ENCODE peak calls at places on chromosome 9, in ten cellular contexts. One of them, this sample, is unnamed.
A peak's percentile ranks its signal among the peaks of the same experiment; 100 is the strongest.

GRCh38 chr9:123375725-123376132 is 19.7 kb downstream of the CRB2 start:
- DNase-seq in GM23338: no peak
- DNase-seq in AG09309: no peak
- DNase-seq in endodermal cell: no peak
- DNase-seq in transverse colon: peak; percentile 85
- DNase-seq in brain microvascular endothelial cell: no peak
- DNase-seq in neural progenitor cell: no peak
- DNase-seq in ovary: peak; percentile 66
- DNase-seq in HepG2: peak; percentile 37
- DNase-seq in fibroblast of mammary gland: no peak
- DNase-seq in this sample: peak; percentile 35

GRCh38 chr9:132857031-132857430 is 21.1 kb downstream of the AK8 start:
- DNase-seq in neural progenitor cell: peak; percentile 22
- DNase-seq in brain microvascular endothelial cell: peak; percentile 5
- DNase-seq in GM23338: no peak
- DNase-seq in AG09309: peak; percentile 49
- DNase-seq in HepG2: no peak
- DNase-seq in transverse colon: peak; percentile 43
- DNase-seq in fibroblast of mammary gland: peak; percentile 79
- DNase-seq in ovary: peak; percentile 80
- DNase-seq in endodermal cell: no peak
- DNase-seq in this sample: peak; percentile 59

GRCh38 chr9:97573482-97574073 is 59.6 kb downstream of the TSTD2 start:
- DNase-seq in neural progenitor cell: no peak
- DNase-seq in brain microvascular endothelial cell: no peak
- DNase-seq in transverse colon: no peak
- DNase-seq in HepG2: peak; percentile 12
- DNase-seq in fibroblast of mammary gland: peak; percentile 8
- DNase-seq in GM23338: no peak
- DNase-seq in ovary: no peak
- DNase-seq in AG09309: no peak
- DNase-seq in endodermal cell: no peak
- DNase-seq in this sample: no peak

GRCh38 chr9:121601234-121601633 is 50.2 kb upstream of the DAB2IP start:
- DNase-seq in HepG2: peak; percentile 44
- DNase-seq in AG09309: no peak
- DNase-seq in ovary: no peak
- DNase-seq in fibroblast of mammary gland: peak; percentile 39
- DNase-seq in GM23338: no peak
- DNase-seq in transverse colon: no peak
- DNase-seq in endodermal cell: no peak
- DNase-seq in brain microvascular endothelial cell: no peak
- DNase-seq in neural progenitor cell: no peak
- DNase-seq in this sample: peak; percentile 49

GRCh38 chr9:13013976-13014375 is 239.2 kb downstream of the LURAP1L start:
- DNase-seq in AG09309: no peak
- DNase-seq in transverse colon: no peak
- DNase-seq in ovary: no peak
- DNase-seq in HepG2: no peak
- DNase-seq in neural progenitor cell: no peak
- DNase-seq in fibroblast of mammary gland: no peak
- DNase-seq in brain microvascular endothelial cell: no peak
- DNase-seq in GM23338: no peak
- DNase-seq in endodermal cell: no peak
- DNase-seq in this sample: no peak

GRCh38 chr9:125634040-125634717 is 72.8 kb downstream of the MAPKAP1 start:
- DNase-seq in brain microvascular endothelial cell: no peak
- DNase-seq in HepG2: no peak
- DNase-seq in transverse colon: no peak
- DNase-seq in fibroblast of mammary gland: peak; percentile 78
- DNase-seq in GM23338: no peak
- DNase-seq in neural progenitor cell: no peak
- DNase-seq in AG09309: no peak
- DNase-seq in endodermal cell: no peak
- DNase-seq in ovary: no peak
- DNase-seq in this sample: peak; percentile 38

GRCh38 chr9:69030851-69031645 is 4.5 kb upstream of the FXN start:
- DNase-seq in AG09309: no peak
- DNase-seq in fibroblast of mammary gland: peak; percentile 36
- DNase-seq in transverse colon: no peak
- DNase-seq in neural progenitor cell: no peak
- DNase-seq in HepG2: no peak
- DNase-seq in GM23338: no peak
- DNase-seq in brain microvascular endothelial cell: no peak
- DNase-seq in endodermal cell: no peak
- DNase-seq in ovary: no peak
- DNase-seq in this sample: peak; percentile 26

GRCh38 chr9:6113312-6113711 is 97.9 kb upstream of the RANBP6 start:
- DNase-seq in GM23338: no peak
- DNase-seq in fibroblast of mammary gland: peak; percentile 34
- DNase-seq in transverse colon: no peak
- DNase-seq in ovary: no peak
- DNase-seq in HepG2: no peak
- DNase-seq in neural progenitor cell: no peak
- DNase-seq in AG09309: no peak
- DNase-seq in brain microvascular endothelial cell: no peak
- DNase-seq in endodermal cell: no peak
- DNase-seq in this sample: no peak

GRCh38 chr9:83537331-83538171 is 650 bp downstream of the FRMD3 start:
- DNase-seq in neural progenitor cell: peak; percentile 66
- DNase-seq in HepG2: no peak
- DNase-seq in ovary: no peak
- DNase-seq in transverse colon: no peak
- DNase-seq in AG09309: no peak
- DNase-seq in GM23338: peak; percentile 55
- DNase-seq in endodermal cell: peak; percentile 64
- DNase-seq in brain microvascular endothelial cell: no peak
- DNase-seq in fibroblast of mammary gland: no peak
- DNase-seq in this sample: peak; percentile 56

GRCh38 chr9:9091387-9091786 is 1291.8 kb upstream of the DMAC1 start:
- DNase-seq in transverse colon: no peak
- DNase-seq in AG09309: no peak
- DNase-seq in GM23338: no peak
- DNase-seq in brain microvascular endothelial cell: no peak
- DNase-seq in HepG2: no peak
- DNase-seq in neural progenitor cell: no peak
- DNase-seq in ovary: no peak
- DNase-seq in fibroblast of mammary gland: peak; percentile 2
- DNase-seq in endodermal cell: no peak
- DNase-seq in this sample: no peak

GRCh38 chr9:98805506-98806272 is 1.8 kb upstream of the GALNT12 start:
- DNase-seq in fibroblast of mammary gland: peak; percentile 90
- DNase-seq in endodermal cell: no peak
- DNase-seq in neural progenitor cell: no peak
- DNase-seq in ovary: no peak
- DNase-seq in AG09309: peak; percentile 34
- DNase-seq in GM23338: no peak
- DNase-seq in transverse colon: no peak
- DNase-seq in brain microvascular endothelial cell: peak; percentile 58
- DNase-seq in HepG2: no peak
- DNase-seq in this sample: peak; percentile 74

GRCh38 chr9:34454571-34455065 is 3.8 kb downstream of the FAM219A start:
- DNase-seq in neural progenitor cell: no peak
- DNase-seq in endodermal cell: no peak
- DNase-seq in HepG2: no peak
- DNase-seq in brain microvascular endothelial cell: peak; percentile 79
- DNase-seq in GM23338: peak; percentile 67
- DNase-seq in AG09309: no peak
- DNase-seq in transverse colon: no peak
- DNase-seq in fibroblast of mammary gland: peak; percentile 95
- DNase-seq in ovary: no peak
- DNase-seq in this sample: peak; percentile 86
- TF ChIP-seq CTCF in neural progenitor cell: no peak
- TF ChIP-seq CTCF in endodermal cell: peak; percentile 32
- TF ChIP-seq CTCF in HepG2: no peak
- TF ChIP-seq CTCF in brain microvascular endothelial cell: peak; percentile 43
- TF ChIP-seq CTCF in GM23338: no peak
- TF ChIP-seq CTCF in AG09309: peak; percentile 24
- TF ChIP-seq CTCF in transverse colon: no peak
- TF ChIP-seq CTCF in fibroblast of mammary gland: peak; percentile 27
- TF ChIP-seq CTCF in ovary: no peak
- TF ChIP-seq CTCF in this sample: peak; percentile 16

DNA sequence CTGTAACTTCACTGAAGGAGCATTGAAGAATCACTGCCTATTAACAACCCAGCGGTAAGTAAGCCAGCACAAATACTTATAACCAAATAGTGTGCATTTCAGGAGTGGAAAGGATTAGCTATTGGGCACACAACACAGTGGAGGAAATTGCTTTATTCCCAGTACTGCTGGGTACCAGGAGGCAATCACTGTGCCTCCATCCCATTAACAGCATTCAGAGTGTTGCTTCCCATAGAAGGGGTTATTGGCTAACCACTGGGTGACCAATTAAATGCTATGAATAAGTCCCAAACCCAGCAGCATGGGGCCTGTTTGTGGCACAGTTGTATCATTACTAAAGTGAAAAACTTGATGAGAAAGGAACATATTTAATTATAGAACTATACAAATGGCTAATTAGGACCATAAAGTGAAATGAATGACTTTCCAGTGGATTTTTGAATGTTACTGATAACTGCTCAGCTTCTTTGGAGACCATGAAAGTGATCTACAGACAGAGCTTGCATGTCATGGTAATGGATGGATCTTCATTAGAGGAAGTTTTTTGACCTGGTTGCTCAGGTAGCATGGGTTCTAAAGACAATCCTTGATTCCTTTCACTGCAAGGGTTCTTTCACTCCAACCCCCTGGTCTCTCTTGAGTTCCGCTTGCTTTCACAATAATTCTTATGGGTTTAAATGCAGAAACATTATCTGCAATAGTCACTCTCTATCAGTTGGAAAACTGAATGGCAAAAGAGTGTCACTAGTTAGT is 413.3 kb upstream of the RORB start:
- DNase-seq in HepG2: no peak
- DNase-seq in fibroblast of mammary gland: no peak
- DNase-seq in ovary: no peak
- DNase-seq in endodermal cell: peak; percentile 66
- DNase-seq in brain microvascular endothelial cell: no peak
- DNase-seq in neural progenitor cell: peak; percentile 33
- DNase-seq in transverse colon: no peak
- DNase-seq in AG09309: no peak
- DNase-seq in GM23338: no peak
- DNase-seq in this sample: no peak
- H3K4me3 ChIP-seq in HepG2: no peak overlapping the region
- H3K4me3 ChIP-seq in fibroblast of mammary gland: no peak overlapping the region
- H3K4me3 ChIP-seq in ovary: no peak overlapping the region
- H3K4me3 ChIP-seq in endodermal cell: no peak overlapping the region
- H3K4me3 ChIP-seq in brain microvascular endothelial cell: no peak overlapping the region
- H3K4me3 ChIP-seq in neural progenitor cell: no peak overlapping the region
- H3K4me3 ChIP-seq in transverse colon: no peak overlapping the region
- H3K4me3 ChIP-seq in AG09309: no peak overlapping the region
- H3K4me3 ChIP-seq in GM23338: peak overlapping the region; percentile 10
- H3K4me3 ChIP-seq in this sample: no peak overlapping the region

DNA sequence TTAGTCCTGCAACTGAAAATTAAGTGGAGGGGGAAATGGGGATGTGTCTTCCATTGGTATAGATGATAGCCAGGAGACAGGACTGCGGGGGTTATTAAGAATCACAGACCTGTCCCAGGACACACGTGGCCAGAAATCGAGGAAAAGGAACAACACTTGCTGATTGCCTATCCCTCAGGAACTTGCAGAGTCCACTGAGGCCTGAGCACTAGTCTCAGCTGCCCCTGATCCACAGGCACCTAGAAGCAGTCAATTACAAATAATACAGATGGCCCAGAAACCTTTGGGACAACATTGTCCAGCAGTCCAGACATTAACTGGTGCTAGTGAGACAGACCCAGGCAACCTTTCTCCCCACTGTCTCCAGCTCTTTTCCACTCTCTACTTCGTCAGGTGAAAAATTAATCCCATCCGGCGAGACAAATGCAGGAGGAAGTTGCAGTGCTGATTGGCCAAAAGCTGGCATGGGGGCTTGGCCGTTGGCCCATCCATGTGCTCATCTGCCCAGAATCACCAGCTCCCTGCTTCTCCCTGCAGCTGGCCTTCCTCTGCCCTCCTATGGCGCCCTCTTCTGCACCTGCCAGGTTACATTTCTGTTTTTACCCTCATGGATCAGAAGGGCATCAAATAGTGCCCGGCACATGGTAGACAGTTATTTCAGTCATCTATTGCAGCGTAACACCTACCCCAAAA is 3.5 kb upstream of the B4GALT1 start:
- DNase-seq in HepG2: no peak
- DNase-seq in endodermal cell: peak; percentile 80
- DNase-seq in ovary: no peak
- DNase-seq in fibroblast of mammary gland: peak; percentile 49
- DNase-seq in AG09309: no peak
- DNase-seq in transverse colon: peak; percentile 66
- DNase-seq in brain microvascular endothelial cell: no peak
- DNase-seq in neural progenitor cell: peak; percentile 44
- DNase-seq in GM23338: peak; percentile 63
- DNase-seq in this sample: peak; percentile 40
- TF ChIP-seq CTCF in HepG2: peak; percentile 76
- TF ChIP-seq CTCF in endodermal cell: peak; percentile 66
- TF ChIP-seq CTCF in ovary: no peak
- TF ChIP-seq CTCF in fibroblast of mammary gland: peak; percentile 44
- TF ChIP-seq CTCF in AG09309: peak; percentile 34
- TF ChIP-seq CTCF in transverse colon: peak; percentile 37
- TF ChIP-seq CTCF in brain microvascular endothelial cell: peak; percentile 44
- TF ChIP-seq CTCF in neural progenitor cell: peak; percentile 42
- TF ChIP-seq CTCF in GM23338: peak; percentile 83
- TF ChIP-seq CTCF in this sample: peak; percentile 10

GRCh38 chr9:20601292-20601691 is 21.0 kb downstream of the MLLT3 start:
- DNase-seq in endodermal cell: no peak
- DNase-seq in neural progenitor cell: no peak
- DNase-seq in brain microvascular endothelial cell: no peak
- DNase-seq in GM23338: no peak
- DNase-seq in transverse colon: no peak
- DNase-seq in ovary: no peak
- DNase-seq in HepG2: no peak
- DNase-seq in fibroblast of mammary gland: no peak
- DNase-seq in AG09309: no peak
- DNase-seq in this sample: no peak

GRCh38 chr9:20599195-20599594 is 23.1 kb downstream of the MLLT3 start:
- DNase-seq in endodermal cell: no peak
- DNase-seq in fibroblast of mammary gland: peak; percentile 60
- DNase-seq in AG09309: no peak
- DNase-seq in HepG2: no peak
- DNase-seq in ovary: no peak
- DNase-seq in GM23338: no peak
- DNase-seq in transverse colon: no peak
- DNase-seq in brain microvascular endothelial cell: no peak
- DNase-seq in neural progenitor cell: no peak
- DNase-seq in this sample: peak; percentile 71

GRCh38 chr9:20606637-20607036 is 15.7 kb downstream of the MLLT3 start:
- DNase-seq in HepG2: no peak
- DNase-seq in GM23338: peak; percentile 27
- DNase-seq in brain microvascular endothelial cell: no peak
- DNase-seq in neural progenitor cell: peak; percentile 6
- DNase-seq in ovary: peak; percentile 55
- DNase-seq in transverse colon: no peak
- DNase-seq in endodermal cell: no peak
- DNase-seq in AG09309: no peak
- DNase-seq in fibroblast of mammary gland: no peak
- DNase-seq in this sample: no peak

GRCh38 chr9:20604561-20604960 is 17.7 kb downstream of the MLLT3 start:
- DNase-seq in neural progenitor cell: no peak
- DNase-seq in endodermal cell: no peak
- DNase-seq in ovary: no peak
- DNase-seq in GM23338: no peak
- DNase-seq in AG09309: no peak
- DNase-seq in brain microvascular endothelial cell: no peak
- DNase-seq in fibroblast of mammary gland: peak; percentile 50
- DNase-seq in HepG2: no peak
- DNase-seq in transverse colon: no peak
- DNase-seq in this sample: peak; percentile 48

GRCh38 chr9:20603524-20604268 is 18.6 kb downstream of the MLLT3 start:
- DNase-seq in ovary: no peak
- DNase-seq in fibroblast of mammary gland: no peak
- DNase-seq in endodermal cell: no peak
- DNase-seq in HepG2: no peak
- DNase-seq in GM23338: no peak
- DNase-seq in neural progenitor cell: peak; percentile 63
- DNase-seq in AG09309: no peak
- DNase-seq in transverse colon: no peak
- DNase-seq in brain microvascular endothelial cell: no peak
- DNase-seq in this sample: peak; percentile 51
- H3K4me3 ChIP-seq in ovary: no peak overlapping the region
- H3K4me3 ChIP-seq in fibroblast of mammary gland: no peak overlapping the region
- H3K4me3 ChIP-seq in endodermal cell: no peak overlapping the region
- H3K4me3 ChIP-seq in HepG2: no peak overlapping the region
- H3K4me3 ChIP-seq in GM23338: no peak overlapping the region
- H3K4me3 ChIP-seq in neural progenitor cell: peak overlapping the region; percentile 1
- H3K4me3 ChIP-seq in AG09309: no peak overlapping the region
- H3K4me3 ChIP-seq in transverse colon: no peak overlapping the region
- H3K4me3 ChIP-seq in brain microvascular endothelial cell: no peak overlapping the region
- H3K4me3 ChIP-seq in this sample: no peak overlapping the region

This sample was measured in cardiac fibroblast.